ENCODE peak calls at places on chromosomes 12 and 14, in seven cellular contexts. E is neuronal stem cell, X is IMR-90, R is mesendoderm, Q is mesenchymal stem cell, C is H1, M is trophoblast cell. Y is an unnamed sample.

GRCh38 chr12:57571926-57572762 is 18.8 kb upstream of the PIP4K2C start:
- DNase-seq in E (no peak), X (no peak), R (no peak), Q (no peak), C (no peak), M (no peak), Y (no peak)

GRCh38 chr14:58245562-58245961 is 919 bp downstream of the PSMA3 start:
- DNase-seq in E (no peak), X (no peak), R (no peak), Q (no peak), C (no peak), M (no peak), Y (no peak)

GRCh38 chr12:60059180-60059579 is 463.4 kb downstream of the SLC16A7 start:
- DNase-seq in E (no peak), X (peak; percentile 6), R (peak; percentile 8), Q (no peak), C (no peak), M (no peak), Y (no peak)

GRCh38 chr14:103388664-103389063 is 3.4 kb downstream of the MARK3 start:
- DNase-seq in E (no peak), X (no peak), R (no peak), Q (no peak), C (no peak), M (no peak), Y (no peak)

GRCh38 chr14:55129428-55130193 is 559 bp downstream of the LGALS3 start:
- DNase-seq in E (no peak), X (peak; percentile 74), R (peak; percentile 60), Q (peak; percentile 88), C (no peak), M (peak; percentile 78), Y (peak; percentile 65)

GRCh38 chr14:101369916-101370592 is 191.2 kb upstream of the DIO3 start:
- DNase-seq in E (no peak), X (no peak), R (no peak), Q (no peak), C (no peak), M (no peak), Y (no peak)

GRCh38 chr14:23089498-23090253 is 5.3 kb downstream of the ACIN1 start:
- DNase-seq in E (no peak), X (no peak), R (no peak), Q (no peak), C (no peak), M (no peak), Y (no peak)

GRCh38 chr14:29637406-29637805 is 290.2 kb downstream of the PRKD1 start:
- DNase-seq in E (no peak), X (peak; percentile 64), R (no peak), Q (peak; percentile 54), C (no peak), M (no peak), Y (no peak)

GRCh38 chr12:108756421-108756820 is 25.1 kb upstream of the CORO1C start:
- DNase-seq in E (no peak), X (no peak), R (no peak), Q (no peak), C (no peak), M (no peak), Y (no peak)
- H3K23ac ChIP-seq in E (no peak overlapping the region), X (no peak overlapping the region), R (no peak overlapping the region), Q (no peak overlapping the region), C (no peak overlapping the region), M (no peak overlapping the region), Y (no peak overlapping the region)

GRCh38 chr14:77682158-77682553 is 25.7 kb downstream of the ALKBH1 start:
- DNase-seq in E (no peak), X (peak; percentile 65), R (no peak), Q (peak; percentile 62), C (no peak), M (no peak), Y (no peak)

GRCh38 chr14:77681196-77682157 is 26.3 kb downstream of the ALKBH1 start:
- DNase-seq in E (no peak), X (peak; percentile 25), R (no peak), Q (peak; percentile 25), C (no peak), M (no peak), Y (no peak)
- H3K23ac ChIP-seq in E (no peak overlapping the region), X (no peak overlapping the region), R (no peak overlapping the region), Q (no peak overlapping the region), C (no peak overlapping the region), M (no peak overlapping the region), Y (no peak overlapping the region)

GRCh38 chr12:105289114-105289904 is 41.2 kb upstream of the C12orf75 start:
- DNase-seq in E (no peak), X (peak; percentile 50), R (no peak), Q (peak; percentile 12), C (no peak), M (no peak), Y (no peak)

GRCh38 chr12:105288311-105288996 is 42.0 kb upstream of the C12orf75 start:
- DNase-seq in E (no peak), X (no peak), R (no peak), Q (no peak), C (no peak), M (no peak), Y (no peak)

GRCh38 chr12:105291531-105291930 is 39.0 kb upstream of the C12orf75 start:
- DNase-seq in E (no peak), X (no peak), R (no peak), Q (no peak), C (no peak), M (no peak), Y (no peak)

GRCh38 chr12:105285378-105285777 is 45.1 kb upstream of the C12orf75 start:
- DNase-seq in E (no peak), X (no peak), R (no peak), Q (no peak), C (no peak), M (no peak), Y (no peak)

GRCh38 chr12:105287408-105287807 is 43.1 kb upstream of the C12orf75 start:
- DNase-seq in E (no peak), X (no peak), R (no peak), Q (no peak), C (no peak), M (no peak), Y (no peak)
- H3K23ac ChIP-seq in E (no peak overlapping the region), X (no peak overlapping the region), R (no peak overlapping the region), Q (no peak overlapping the region), C (no peak overlapping the region), M (no peak overlapping the region), Y (no peak overlapping the region)

DNA sequence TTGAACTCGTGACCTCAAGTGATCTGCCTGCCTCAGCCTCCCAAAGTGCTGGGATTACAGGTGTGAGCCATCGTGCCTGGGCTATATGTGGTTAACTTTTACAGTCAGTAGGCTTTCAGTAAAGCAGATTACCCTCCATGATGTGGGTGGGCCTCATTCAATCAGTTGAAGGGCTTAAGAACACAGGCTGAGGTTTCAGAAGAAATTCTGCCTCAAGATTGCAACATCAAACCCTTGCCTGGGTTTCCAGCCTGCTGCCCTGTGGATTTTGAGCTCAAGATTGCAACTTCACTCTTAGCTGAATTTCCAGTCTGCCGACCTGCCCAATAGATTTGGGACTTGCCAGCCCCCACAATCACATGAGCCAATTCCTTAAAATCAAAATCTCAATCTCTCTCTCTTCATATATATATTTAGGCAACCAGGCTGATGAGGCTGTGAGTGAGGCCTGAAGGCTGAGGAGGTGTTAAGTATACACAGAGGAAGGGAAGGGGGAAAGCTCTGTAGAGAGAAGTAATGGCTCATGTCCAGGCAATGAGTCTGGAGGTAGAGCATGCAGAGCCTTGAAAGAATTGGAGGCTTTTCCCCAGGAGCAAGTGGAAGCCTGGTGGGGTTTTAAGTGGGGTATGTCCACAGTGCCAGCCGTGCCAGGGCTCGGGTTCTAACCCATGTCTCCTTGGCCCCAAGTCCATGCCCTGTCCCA is 33.3 kb upstream of the ACTN1 start:
- DNase-seq in E (no peak), X (peak; percentile 61), R (no peak), Q (peak; percentile 38), C (no peak), M (no peak), Y (no peak)
- H3K23ac ChIP-seq in E (no peak overlapping the region), X (no peak overlapping the region), R (no peak overlapping the region), Q (no peak overlapping the region), C (no peak overlapping the region), M (no peak overlapping the region), Y (no peak overlapping the region)

GRCh38 chr12:132665794-132666193 is 21.3 kb downstream of the POLE start:
- DNase-seq in E (no peak), X (no peak), R (no peak), Q (no peak), C (no peak), M (no peak), Y (no peak)
- H3K23ac ChIP-seq in E (no peak overlapping the region), X (no peak overlapping the region), R (no peak overlapping the region), Q (no peak overlapping the region), C (no peak overlapping the region), M (no peak overlapping the region), Y (no peak overlapping the region)

GRCh38 chr14:69027242-69027913 is 48.3 kb upstream of the ACTN1 start:
- DNase-seq in E (no peak), X (no peak), R (no peak), Q (peak; percentile 69), C (no peak), M (no peak), Y (no peak)

GRCh38 chr14:69017706-69018105 is 38.6 kb upstream of the ACTN1 start:
- DNase-seq in E (no peak), X (no peak), R (no peak), Q (no peak), C (no peak), M (no peak), Y (no peak)

DNA sequence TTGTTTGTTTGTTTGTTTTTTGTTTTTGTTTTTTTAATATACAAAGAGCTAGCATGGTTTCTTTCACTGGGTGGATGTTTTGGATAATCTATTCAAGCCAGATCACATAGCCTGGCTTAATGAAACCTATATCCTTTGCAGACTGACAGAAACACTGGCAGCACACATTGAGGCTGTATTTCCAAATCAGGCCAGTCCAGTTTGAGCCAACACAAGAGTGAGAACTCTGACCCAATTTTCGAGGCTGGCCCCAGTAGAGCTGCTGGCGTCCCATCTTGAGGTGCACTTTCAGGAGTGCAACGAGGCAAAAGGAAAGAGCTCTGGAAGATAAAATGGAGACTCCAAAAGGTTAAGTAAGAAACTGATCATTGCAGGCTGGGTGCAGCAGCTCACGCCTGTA is 43.9 kb upstream of the ACTN1 start:
- DNase-seq in E (no peak), X (no peak), R (no peak), Q (no peak), C (no peak), M (no peak), Y (no peak)
- H3K23ac ChIP-seq in E (no peak overlapping the region), X (no peak overlapping the region), R (no peak overlapping the region), Q (no peak overlapping the region), C (no peak overlapping the region), M (no peak overlapping the region), Y (no peak overlapping the region)

GRCh38 chr12:105343836-105344235 is 13.3 kb downstream of the C12orf75 start:
- DNase-seq in E (no peak), X (no peak), R (no peak), Q (no peak), C (no peak), M (no peak), Y (no peak)
- H3K23ac ChIP-seq in E (no peak overlapping the region), X (peak overlapping the region; percentile 63), R (no peak overlapping the region), Q (no peak overlapping the region), C (no peak overlapping the region), M (no peak overlapping the region), Y (no peak overlapping the region)

GRCh38 chr12:117112268-117112595 is 13.0 kb upstream of the TESC start:
- DNase-seq in E (no peak), X (no peak), R (no peak), Q (no peak), C (no peak), M (no peak), Y (no peak)
- H3K23ac ChIP-seq in E (no peak overlapping the region), X (no peak overlapping the region), R (no peak overlapping the region), Q (no peak overlapping the region), C (no peak overlapping the region), M (no peak overlapping the region), Y (no peak overlapping the region)